ENCODE peak calls at places on chromosomes 13 and 19, in six cellular contexts. W is H9, P is neuronal stem cell, F is H1, C is mesendoderm, V is trophoblast cell. Y is an unnamed sample.

GRCh38 chr13:75421987-75422386 is 60.0 kb downstream of the TBC1D4 start:
- DNase-seq in F (no peak), V (no peak), P (no peak), W (no peak), C (no peak), Y (no peak)

GRCh38 chr13:42525035-42525504 is 48.9 kb upstream of the TNFSF11 start:
- DNase-seq in W (no peak), F (no peak), C (no peak), P (no peak), V (no peak), Y (no peak)

GRCh38 chr19:6412111-6412999 is 12.3 kb downstream of the KHSRP start:
- DNase-seq in V (peak), W (peak), F (peak), C (peak), P (no peak), Y (no peak)

GRCh38 chr13:30520571-30520970 is 54.8 kb upstream of the HMGB1 start:
- DNase-seq in C (no peak), V (no peak), F (no peak), P (no peak), W (no peak), Y (peak)

GRCh38 chr13:75929074-75929473 is 292.9 kb downstream of the LMO7 start:
- DNase-seq in F (no peak), P (no peak), V (no peak), W (no peak), C (no peak), Y (no peak)

GRCh38 chr13:45209229-45209628 is 8.4 kb upstream of the KCTD4 start:
- DNase-seq in W (no peak), V (peak), F (no peak), P (no peak), C (no peak), Y (peak)

GRCh38 chr13:19618925-19619324 is 14.5 kb upstream of the MPHOSPH8 start:
- DNase-seq in W (peak), F (peak), P (no peak), V (peak), C (peak), Y (peak)

GRCh38 chr19:6533000-6533328 is 2.1 kb downstream of the TNFSF9 start:
- DNase-seq in V (no peak), W (peak), P (no peak), F (no peak), C (peak), Y (no peak)

GRCh38 chr13:77789386-77789785 is 91.9 kb downstream of the SLAIN1 start:
- DNase-seq in W (no peak), C (no peak), V (no peak), F (no peak), P (no peak), Y (no peak)

GRCh38 chr19:35856546-35857149 is at the start of gene KIRREL2:
- DNase-seq in P (peak), C (peak), V (no peak), W (peak), F (peak), Y (no peak)

GRCh38 chr19:29662604-29663404 is 2.5 kb upstream of the PLEKHF1 start:
- DNase-seq in V (peak), W (no peak), C (peak), P (no peak), F (no peak), Y (peak)

GRCh38 chr13:46622918-46623256 is 69.9 kb downstream of the LRCH1 start:
- DNase-seq in V (no peak), C (no peak), W (no peak), P (no peak), F (no peak), Y (peak)

GRCh38 chr13:23575632-23576031 is 5.4 kb downstream of the TNFRSF19 start:
- DNase-seq in C (no peak), W (no peak), F (no peak), P (no peak), V (no peak), Y (no peak)

GRCh38 chr13:100130930-100131511 is 42.1 kb downstream of the PCCA start:
- DNase-seq in V (no peak), W (no peak), F (no peak), P (no peak), C (no peak), Y (no peak)

GRCh38 chr19:51480590-51480989 is 2.3 kb downstream of the CEACAM18 start:
- DNase-seq in V (peak), C (peak), F (no peak), W (peak), P (no peak), Y (no peak)

GRCh38 chr13:27953671-27954405 is 15.3 kb downstream of the CDX2 start:
- DNase-seq in P (peak), W (peak), F (peak), C (peak), V (peak), Y (peak)

GRCh38 chr19:38718747-38719543 is 25.3 kb downstream of the CAPN12 start:
- DNase-seq in F (peak), C (peak), W (peak), P (no peak), V (peak), Y (no peak)

GRCh38 chr19:9431475-9431874 is 3.9 kb downstream of the ZNF266 start:
- DNase-seq in P (peak), C (peak), W (peak), F (peak), V (peak), Y (peak)

GRCh38 chr13:23760000-23760399 is 129.2 kb downstream of the MIPEP start:
- DNase-seq in W (no peak), P (no peak), F (no peak), V (no peak), C (no peak), Y (no peak)

GRCh38 chr13:106230450-106230849 is 305.0 kb downstream of the EFNB2 start:
- DNase-seq in W (no peak), F (no peak), V (peak), P (no peak), C (no peak), Y (peak)

GRCh38 chr13:100721885-100722512 is 47.4 kb upstream of the TMTC4 start:
- DNase-seq in C (peak), F (peak), V (peak), W (peak), P (peak), Y (peak)

GRCh38 chr19:32357720-32358119 is 12.3 kb downstream of the ZNF507 start:
- DNase-seq in V (no peak), P (no peak), C (no peak), W (no peak), F (no peak), Y (no peak)

GRCh38 chr13:52348081-52348480 is 57.9 kb downstream of the THSD1 start:
- DNase-seq in W (no peak), V (peak), C (no peak), F (no peak), P (no peak), Y (peak)

GRCh38 chr19:35069706-35070105 is 28.2 kb downstream of the HPN start:
- DNase-seq in W (no peak), C (no peak), P (no peak), V (no peak), F (no peak), Y (peak)

GRCh38 chr13:114064516-114065140 is 67.8 kb downstream of the RASA3 start:
- DNase-seq in P (peak), F (no peak), V (peak), C (no peak), W (no peak), Y (peak)

GRCh38 chr13:83780201-83780600 is 102.1 kb downstream of the SLITRK1 start:
- DNase-seq in W (peak), P (no peak), C (peak), F (no peak), V (peak), Y (peak)

GRCh38 chr19:48480476-48481190 is 11.5 kb downstream of the CYTH2 start:
- DNase-seq in F (no peak), C (no peak), P (no peak), W (no peak), V (peak), Y (no peak)

GRCh38 chr13:51832471-51833152 is 12.4 kb downstream of the TMEM272 start:
- DNase-seq in W (peak), P (no peak), V (no peak), C (peak), F (no peak), Y (peak)

GRCh38 chr19:6649189-6649588 is 20.8 kb downstream of the TNFSF14 start:
- DNase-seq in V (no peak), F (no peak), P (no peak), W (no peak), C (no peak), Y (no peak)

GRCh38 chr19:42292963-42293362 is 9.0 kb upstream of the PRR19 start:
- DNase-seq in V (no peak), W (no peak), C (no peak), P (no peak), F (no peak), Y (no peak)

GRCh38 chr13:106499905-106500304 is 35.6 kb downstream of the EFNB2 start:
- DNase-seq in V (no peak), P (no peak), C (no peak), F (no peak), W (no peak), Y (peak)

GRCh38 chr19:14383898-14384669 is 2.8 kb downstream of the ADGRE5 start:
- DNase-seq in F (no peak), V (peak), P (no peak), C (peak), W (no peak), Y (peak)

GRCh38 chr13:27120811-27121210 is 50.8 kb downstream of the USP12 start:
- DNase-seq in P (no peak), V (no peak), C (peak), W (no peak), F (no peak), Y (peak)

GRCh38 chr13:110600980-110601379 is 14.4 kb upstream of the NAXD start:
- DNase-seq in C (no peak), P (no peak), W (no peak), F (no peak), V (no peak), Y (no peak)

DNA sequence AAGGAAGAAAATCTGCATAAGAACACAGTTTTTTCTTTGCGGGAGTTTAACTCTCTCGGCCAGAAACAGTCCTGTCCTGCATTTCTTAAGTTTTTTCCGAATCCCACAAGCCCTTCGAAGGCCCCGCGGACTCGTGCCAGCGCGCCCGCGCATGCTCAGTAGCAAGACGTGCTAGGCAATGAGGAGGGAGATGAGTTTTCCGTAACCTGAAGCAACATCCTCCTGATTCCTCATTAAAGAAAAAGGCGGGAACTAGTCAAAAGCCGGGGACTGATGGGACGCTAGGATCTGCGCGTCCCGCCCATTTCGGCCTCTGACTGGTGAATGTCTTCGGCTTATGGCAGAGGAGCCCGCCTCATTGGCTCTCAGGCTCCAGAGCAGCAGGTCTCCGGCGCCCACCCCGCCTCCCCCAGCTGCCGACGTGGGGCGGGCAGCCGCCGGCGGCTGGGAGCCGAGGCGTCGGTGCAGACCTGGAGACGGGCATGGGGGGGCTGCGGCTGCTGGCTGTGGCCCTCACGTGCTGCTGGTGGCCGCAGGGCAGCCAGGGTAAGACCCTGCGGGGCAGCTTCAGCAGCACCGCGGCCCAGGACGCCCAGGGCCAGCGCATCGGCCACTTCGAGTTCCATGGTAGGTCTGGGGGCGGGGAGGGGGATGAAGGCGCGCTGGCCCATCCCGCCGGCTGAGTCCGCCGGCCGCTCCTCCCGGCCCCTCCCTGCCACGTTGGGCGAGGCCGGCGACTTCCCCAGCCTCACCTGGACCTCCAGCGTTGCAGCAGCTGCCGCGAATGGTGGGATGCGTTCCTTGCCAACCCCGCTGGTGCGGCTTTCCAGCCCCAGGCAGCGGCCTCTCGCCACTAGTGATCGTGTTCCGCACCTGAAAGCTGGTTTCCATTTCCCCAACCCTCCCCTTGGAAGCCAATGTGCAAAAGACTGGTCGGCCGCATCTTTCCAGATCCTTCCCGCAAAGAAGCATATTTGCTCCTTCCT is at the start of gene GPR180:
- DNase-seq in F (peak), V (peak), W (peak), P (peak), C (peak), Y (peak)
- H3K4ac ChIP-seq in F (peak), V (peak), W (no peak), P (no peak), C (peak), Y (peak)

GRCh38 chr19:55258828-55259539 is at the start of gene PPP6R1:
- DNase-seq in P (peak), F (peak), W (peak), V (peak), C (peak), Y (peak)
- H3K4ac ChIP-seq in P (no peak), F (no peak), W (no peak), V (peak), C (peak), Y (peak)

DNA sequence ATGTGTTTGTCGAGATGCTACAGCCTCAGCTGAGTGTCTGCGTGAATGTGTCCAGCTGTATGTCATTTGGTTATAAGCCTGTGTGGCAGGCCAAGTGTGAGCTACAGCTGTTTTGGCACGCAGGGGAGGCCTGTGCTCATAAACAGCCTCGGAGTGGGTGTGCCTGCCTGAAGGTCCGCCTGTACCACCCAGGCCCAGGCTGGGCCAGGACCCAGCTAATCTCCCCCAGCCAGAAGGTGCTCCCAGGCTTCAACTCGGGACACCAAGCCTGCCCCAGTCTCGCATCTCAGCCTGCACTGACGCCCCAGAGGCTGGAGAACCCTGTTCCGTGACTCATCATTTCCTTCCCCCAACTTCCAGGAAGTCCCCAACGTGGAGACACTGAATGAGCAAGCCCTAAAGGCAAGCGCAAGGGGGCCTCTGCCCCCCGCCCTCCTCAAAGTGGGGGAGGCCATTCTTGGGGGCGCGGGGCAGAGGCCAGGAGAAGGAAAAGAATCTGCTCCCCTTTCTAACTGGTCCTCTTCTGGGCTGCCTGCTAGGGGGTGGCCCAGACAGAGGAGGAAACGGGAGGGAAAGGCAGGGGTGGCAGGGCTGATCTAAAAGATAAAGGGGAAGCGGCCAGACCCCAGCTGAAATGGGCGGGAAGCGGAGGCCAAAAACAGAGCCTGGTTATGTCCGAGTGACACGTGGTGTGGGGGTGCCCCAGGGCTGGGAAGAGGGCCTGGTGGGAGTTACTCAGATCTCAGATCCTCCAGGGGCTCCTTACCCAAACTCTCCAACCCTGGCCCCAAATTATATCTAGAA is 2.0 kb downstream of the SLC1A5 start:
- DNase-seq in W (no peak), V (peak), F (peak), C (peak), P (peak), Y (peak)
- H3K4ac ChIP-seq in W (no peak), V (peak), F (no peak), C (peak), P (no peak), Y (peak)

GRCh38 chr19:1812426-1813196 is 535 bp upstream of the ATP8B3 start:
- DNase-seq in F (peak), V (peak), P (peak), C (peak), W (peak), Y (peak)
- H3K4ac ChIP-seq in F (no peak), V (no peak), P (no peak), C (no peak), W (no peak), Y (peak)